ENCODE peak calls at places on chromosomes 11 and 22, in six cellular contexts. Z is testis, F is thyroid gland, M is pancreas, R is IMR-90, X is left ventricle myocardium inferior. L is an unnamed sample.
A peak's percentile ranks its signal among the peaks of the same experiment; 100 is the strongest.

GRCh38 chr22:36351921-36352774 is 35.6 kb downstream of the MYH9 start:
- DNase-seq in Z (no peak), F (no peak), M (no peak), R (no peak), X (no peak), L (peak; percentile 70)

GRCh38 chr11:115153135-115153534 is 351.1 kb downstream of the CADM1 start:
- DNase-seq in Z (no peak), F (no peak), M (no peak), R (peak; percentile 33), X (no peak), L (no peak)

GRCh38 chr11:7527029-7527428 is 13.2 kb downstream of the PPFIBP2 start:
- DNase-seq in Z (no peak), F (no peak), M (no peak), R (no peak), X (no peak), L (no peak)

GRCh38 chr11:61752925-61753551 is 602 bp downstream of the MYRF start:
- DNase-seq in Z (no peak), F (no peak), M (no peak), R (no peak), X (no peak), L (no peak)

GRCh38 chr11:116861539-116861938 is 24.1 kb upstream of the APOA1 start:
- DNase-seq in Z (no peak), F (no peak), M (no peak), R (peak; percentile 83), X (no peak), L (no peak)

GRCh38 chr11:134272381-134273316 is 3.5 kb upstream of the GLB1L3 start:
- DNase-seq in Z (no peak), F (peak; percentile 33), M (no peak), R (peak; percentile 61), X (no peak), L (peak; percentile 75)

GRCh38 chr11:10314199-10315072 is 9.6 kb downstream of the ADM start:
- DNase-seq in Z (no peak), F (no peak), M (no peak), R (peak; percentile 71), X (no peak), L (no peak)

GRCh38 chr11:65036931-65037330 is 4.1 kb upstream of the SAC3D1 start:
- DNase-seq in Z (peak; percentile 84), F (peak; percentile 91), M (peak; percentile 85), R (no peak), X (peak; percentile 70), L (no peak)

GRCh38 chr11:17633279-17633986 is 85.9 kb upstream of the MYOD1 start:
- DNase-seq in Z (no peak), F (no peak), M (no peak), R (no peak), X (no peak), L (no peak)

GRCh38 chr11:1879941-1880720 is 11.6 kb downstream of the PRR33 start:
- DNase-seq in Z (peak; percentile 60), F (no peak), M (peak; percentile 64), R (no peak), X (peak; percentile 84), L (no peak)

GRCh38 chr11:117205211-117205818 is 6.1 kb downstream of the TAGLN start:
- DNase-seq in Z (no peak), F (no peak), M (no peak), R (no peak), X (no peak), L (no peak)

GRCh38 chr11:83073248-83073647 is 1.6 kb upstream of the RAB30 start:
- DNase-seq in Z (no peak), F (no peak), M (no peak), R (no peak), X (no peak), L (no peak)

GRCh38 chr11:7307836-7308235 is 56.1 kb downstream of the SYT9 start:
- DNase-seq in Z (no peak), F (no peak), M (no peak), R (no peak), X (no peak), L (no peak)

GRCh38 chr11:94934836-94935235 is 38.5 kb downstream of the CWC15 start:
- DNase-seq in Z (no peak), F (no peak), M (no peak), R (no peak), X (no peak), L (no peak)

GRCh38 chr11:58513747-58514367 is 6.0 kb upstream of the OR5B21 start:
- DNase-seq in Z (peak; percentile 47), F (peak; percentile 24), M (no peak), R (peak; percentile 76), X (no peak), L (peak; percentile 49)

GRCh38 chr22:21964918-21965484 is 12.4 kb upstream of the PPM1F start:
- DNase-seq in Z (no peak), F (no peak), M (no peak), R (no peak), X (no peak), L (no peak)

GRCh38 chr11:71568707-71569349 is 3.5 kb downstream of the KRTAP5-10 start:
- DNase-seq in Z (peak; percentile 26), F (no peak), M (no peak), R (no peak), X (no peak), L (no peak)

GRCh38 chr11:66328036-66328306 is 8.3 kb downstream of the RIN1 start:
- DNase-seq in Z (no peak), F (no peak), M (no peak), R (no peak), X (no peak), L (no peak)

GRCh38 chr11:27754035-27755017 is 54.1 kb upstream of the BDNF start:
- DNase-seq in Z (no peak), F (peak; percentile 88), M (no peak), R (peak; percentile 75), X (no peak), L (no peak)

GRCh38 chr11:73551697-73552096 is 46.2 kb downstream of the FAM168A start:
- DNase-seq in Z (no peak), F (no peak), M (no peak), R (no peak), X (no peak), L (no peak)

GRCh38 chr11:27416568-27417176 is 53.7 kb upstream of the CCDC34 start:
- DNase-seq in Z (no peak), F (no peak), M (no peak), R (no peak), X (no peak), L (no peak)

GRCh38 chr11:70885281-70885680 is 367.1 kb downstream of the SHANK2 start:
- DNase-seq in Z (no peak), F (no peak), M (no peak), R (no peak), X (no peak), L (no peak)

GRCh38 chr11:112418438-112418837 is 157.8 kb upstream of the PLET1 start:
- DNase-seq in Z (no peak), F (no peak), M (no peak), R (no peak), X (no peak), L (no peak)
- H3K27me3 ChIP-seq in Z (no peaks in the 10 kb centered on the region), F (no peaks in the 10 kb centered on the region), M (no peaks in the 10 kb centered on the region), R (peaks cover 7% of the 10 kb centered on the region), X (peaks cover 6% of the 10 kb centered on the region), L (no peaks in the 10 kb centered on the region)

DNA sequence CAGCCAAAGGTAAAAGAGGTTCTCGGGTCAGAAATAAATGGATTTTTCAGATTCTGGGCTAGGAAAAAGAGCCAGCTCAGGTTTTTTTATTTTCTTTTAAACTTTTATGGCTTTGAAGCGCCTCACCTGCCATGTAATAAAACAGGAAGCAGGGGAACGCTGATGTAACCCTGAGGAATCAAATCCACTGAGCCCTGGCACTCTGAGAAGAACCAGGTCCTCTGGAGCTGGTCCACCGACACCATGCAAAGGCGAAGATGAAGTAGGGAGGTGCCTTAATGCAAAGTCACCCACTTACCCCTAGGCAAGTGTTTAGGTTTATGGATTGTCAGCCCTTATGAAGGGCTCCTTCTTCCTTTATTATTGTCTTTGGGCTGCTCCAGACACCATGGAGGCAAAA is 1.6 kb downstream of the PAMR1 start:
- DNase-seq in Z (no peak), F (no peak), M (no peak), R (no peak), X (no peak), L (no peak)
- H3K4me3 ChIP-seq in Z (no peak overlapping the region), F (no peak overlapping the region), M (no peak overlapping the region), R (peak overlapping the region; percentile 94), X (peak overlapping the region; percentile 63), L (no peak overlapping the region)

GRCh38 chr22:33083212-33083611 is 25.0 kb upstream of the SYN3 start:
- DNase-seq in Z (no peak), F (no peak), M (no peak), R (no peak), X (no peak), L (no peak)
- TF ChIP-seq CTCF in Z (no peak), F (no peak), M (no peak), R (no peak), X (no peak), L (no peak)

GRCh38 chr22:44954113-44954512 is 55.7 kb downstream of the PHF21B start:
- DNase-seq in Z (no peak), F (no peak), M (no peak), R (no peak), X (no peak), L (no peak)

GRCh38 chr22:44955102-44955501 is 54.7 kb downstream of the PHF21B start:
- DNase-seq in Z (no peak), F (no peak), M (no peak), R (no peak), X (no peak), L (no peak)

GRCh38 chr22:44956835-44957234 is 53.0 kb downstream of the PHF21B start:
- DNase-seq in Z (no peak), F (no peak), M (no peak), R (no peak), X (no peak), L (no peak)

GRCh38 chr22:44952863-44953790 is 56.7 kb downstream of the PHF21B start:
- DNase-seq in Z (no peak), F (no peak), M (no peak), R (no peak), X (no peak), L (no peak)

GRCh38 chr22:44957267-44957905 is 52.4 kb downstream of the PHF21B start:
- DNase-seq in Z (no peak), F (no peak), M (no peak), R (peak; percentile 6), X (no peak), L (no peak)
- H3K27me3 ChIP-seq in Z (no peaks in the 10 kb centered on the region), F (no peaks in the 10 kb centered on the region), M (no peaks in the 10 kb centered on the region), R (peaks cover 53% of the 10 kb centered on the region), X (peaks cover 65% of the 10 kb centered on the region), L (no peaks in the 10 kb centered on the region)

GRCh38 chr11:68331338-68331947 is 19.1 kb downstream of the LRP5 start:
- DNase-seq in Z (no peak), F (no peak), M (no peak), R (no peak), X (no peak), L (peak; percentile 74)
- H3K4me3 ChIP-seq in Z (no peak overlapping the region), F (no peak overlapping the region), M (no peak overlapping the region), R (no peak overlapping the region), X (peak overlapping the region; percentile 29), L (no peak overlapping the region)

GRCh38 chr11:597166-597725 is 18.5 kb downstream of the IRF7 start:
- DNase-seq in Z (no peak), F (no peak), M (no peak), R (no peak), X (no peak), L (no peak)
- TF ChIP-seq CTCF in Z (no peak), F (no peak), M (no peak), R (no peak), X (no peak), L (peak; percentile 26)

L was measured in Caco-2.